ENCODE peak calls at places on chromosomes 1 and 21, in five cellular contexts. T is A549, U is HepG2, I is K562, Q is endothelial cell of umbilical vein. P is an unnamed sample.

GRCh38 chr1:228742535-228742934 is 7.3 kb downstream of the RHOU start:
- DNase-seq in U (no peak), T (no peak), I (no peak), Q (no peak), P (no peak)

GRCh38 chr21:28513450-28513849 is 479.2 kb downstream of the LTN1 start:
- DNase-seq in I (no peak), Q (no peak), T (no peak), U (no peak), P (no peak)

GRCh38 chr1:30776097-30777059 is 18.8 kb upstream of the LAPTM5 start:
- DNase-seq in U (no peak), T (no peak), Q (no peak), I (no peak), P (no peak)

GRCh38 chr1:10897321-10897980 is 101.0 kb upstream of the CASZ1 start:
- DNase-seq in I (no peak), U (no peak), T (no peak), Q (no peak), P (no peak)

GRCh38 chr1:176826265-176826664 is 338.2 kb downstream of the ASTN1 start:
- DNase-seq in Q (no peak), I (no peak), U (no peak), T (no peak), P (no peak)

GRCh38 chr21:32604484-32604883 is 7.7 kb downstream of the CFAP298 start:
- DNase-seq in I (no peak), T (no peak), Q (no peak), U (no peak), P (peak; percentile 78)

GRCh38 chr1:43655953-43656352 is 6.0 kb downstream of the KDM4A start:
- DNase-seq in I (no peak), T (no peak), Q (no peak), U (no peak), P (no peak)

GRCh38 chr21:45320261-45320990 is 32.7 kb upstream of the POFUT2 start:
- DNase-seq in T (no peak), Q (no peak), I (no peak), U (no peak), P (no peak)

GRCh38 chr21:19122371-19122770 is 718.8 kb upstream of the TMPRSS15 start:
- DNase-seq in T (no peak), I (no peak), U (no peak), Q (no peak), P (no peak)

GRCh38 chr1:200006711-200007110 is 20.8 kb upstream of the NR5A2 start:
- DNase-seq in I (no peak), Q (no peak), U (no peak), T (no peak), P (no peak)

GRCh38 chr1:39173995-39174380 is 30.5 kb upstream of the MACF1 start:
- DNase-seq in Q (no peak), U (no peak), T (no peak), I (no peak), P (no peak)

GRCh38 chr1:29240400-29240837 is 4.1 kb downstream of the PTPRU start:
- DNase-seq in Q (no peak), T (no peak), I (no peak), U (no peak), P (peak; percentile 70)

GRCh38 chr21:31284797-31285397 is 59.2 kb downstream of the TIAM1 start:
- DNase-seq in T (no peak), I (no peak), Q (no peak), U (no peak), P (no peak)

GRCh38 chr1:4726620-4727341 is 72.4 kb downstream of the AJAP1 start:
- DNase-seq in I (no peak), U (no peak), Q (no peak), T (no peak), P (no peak)

GRCh38 chr1:193740762-193741161 is 554.3 kb upstream of the B3GALT2 start:
- DNase-seq in I (no peak), Q (no peak), T (no peak), U (no peak), P (no peak)

GRCh38 chr21:45256021-45256911 is 31.4 kb downstream of the POFUT2 start:
- DNase-seq in I (no peak), Q (no peak), T (no peak), U (no peak), P (peak; percentile 47)

GRCh38 chr1:205267306-205267902 is 39.7 kb downstream of the TMCC2 start:
- DNase-seq in I (peak; percentile 79), U (no peak), Q (no peak), T (no peak), P (no peak)

GRCh38 chr1:154624756-154625643 is 17.0 kb upstream of the ADAR start:
- DNase-seq in I (no peak), T (no peak), Q (no peak), U (no peak), P (no peak)

GRCh38 chr1:230426246-230427101 is at the start of gene PGBD5:
- DNase-seq in I (peak; percentile 96), Q (peak; percentile 58), U (peak; percentile 41), T (peak; percentile 52), P (peak; percentile 38)

GRCh38 chr1:5331101-5331500 is 661.1 kb downstream of the NPHP4 start:
- DNase-seq in T (no peak), U (no peak), I (no peak), Q (no peak), P (no peak)

GRCh38 chr1:246067432-246068021 is 439.6 kb downstream of the SMYD3 start:
- DNase-seq in U (no peak), Q (no peak), I (no peak), T (no peak), P (no peak)

GRCh38 chr1:43622901-43623780 is 26.8 kb upstream of the KDM4A start:
- DNase-seq in Q (no peak), I (no peak), T (no peak), U (no peak), P (no peak)

GRCh38 chr1:12338017-12338416 is 108.2 kb downstream of the VPS13D start:
- DNase-seq in I (no peak), T (no peak), U (no peak), Q (no peak), P (no peak)

GRCh38 chr1:215606564-215607168 is 39.6 kb downstream of the KCTD3 start:
- DNase-seq in I (peak; percentile 23), Q (no peak), U (no peak), T (no peak), P (no peak)

GRCh38 chr1:11062965-11063401 is 3.2 kb upstream of the SRM start:
- DNase-seq in Q (no peak), T (no peak), U (no peak), I (no peak), P (no peak)

GRCh38 chr1:42152119-42152518 is 1.1 kb upstream of the GUCA2B start:
- DNase-seq in U (no peak), T (peak; percentile 34), Q (no peak), I (no peak), P (no peak)

GRCh38 chr1:27522148-27522859 is 32.3 kb upstream of the WASF2 start:
- DNase-seq in U (peak; percentile 67), I (no peak), Q (peak; percentile 27), T (no peak), P (no peak)
- H3K4me3 ChIP-seq in U (peak overlapping the region; percentile 43), I (no peak overlapping the region), Q (no peak overlapping the region), T (no peak overlapping the region), P (no peak overlapping the region)

DNA sequence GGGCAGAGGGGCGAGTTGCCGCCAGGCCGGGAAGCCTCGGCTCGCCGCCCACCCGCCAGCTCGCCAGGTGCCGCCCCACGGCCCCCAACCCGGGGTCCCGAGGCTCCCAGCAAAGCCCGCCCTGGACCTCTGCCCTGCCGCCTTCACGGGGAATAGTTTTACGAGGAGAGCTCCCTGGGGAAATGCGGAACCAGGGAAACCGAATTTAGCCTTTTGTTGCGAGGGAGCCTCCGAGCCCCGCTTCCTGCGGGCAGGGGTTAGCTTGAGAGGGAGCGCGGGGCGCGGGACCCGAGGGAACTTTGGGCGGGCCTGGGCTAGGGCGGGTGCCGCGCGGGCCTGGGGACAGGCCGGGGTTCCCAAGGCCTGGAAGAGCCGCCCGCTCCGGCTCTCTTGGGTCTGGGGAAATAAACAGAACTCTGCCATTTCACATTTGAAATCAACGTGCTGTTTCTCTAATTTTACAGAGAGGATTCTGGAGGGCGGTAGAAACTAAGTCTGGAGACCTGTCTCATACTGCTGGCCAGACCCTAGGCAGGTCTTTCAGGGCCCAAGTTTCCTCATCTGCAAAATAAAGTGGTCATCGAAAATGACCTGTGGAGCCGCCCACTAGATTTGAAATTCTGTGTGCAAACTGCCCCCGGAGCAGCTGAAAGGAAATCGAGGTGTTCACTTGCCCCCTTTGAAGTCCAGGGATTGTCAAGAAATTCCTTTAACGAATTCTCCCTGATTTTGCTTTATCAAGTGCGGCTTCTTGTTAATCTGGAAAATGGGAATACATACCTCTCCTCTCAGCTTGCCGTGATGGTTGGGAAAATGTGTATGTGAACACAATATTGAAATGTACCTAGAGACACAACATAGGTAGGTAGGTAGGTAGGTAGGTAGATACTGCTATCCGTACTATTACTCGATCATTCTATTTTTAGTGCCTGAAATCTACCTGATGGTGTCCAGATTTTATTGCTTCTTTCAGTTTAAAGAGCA is 747 bp upstream of the GLUL start:
- DNase-seq in U (no peak), T (no peak), Q (no peak), I (no peak), P (no peak)
- TF ChIP-seq JUN in U (no peak), T (no peak), Q (no peak), I (no peak), P (no peak)

GRCh38 chr1:201020647-201021332 is 2.7 kb downstream of the KIF21B start:
- DNase-seq in I (peak; percentile 75), T (peak; percentile 41), Q (no peak), U (no peak), P (peak; percentile 66)

GRCh38 chr1:201022178-201022823 is 1.2 kb downstream of the KIF21B start:
- DNase-seq in T (no peak), U (no peak), Q (no peak), I (no peak), P (no peak)

GRCh38 chr1:201020040-201020591 is 3.4 kb downstream of the KIF21B start:
- DNase-seq in U (peak; percentile 33), I (peak; percentile 56), T (no peak), Q (no peak), P (no peak)

GRCh38 chr1:201022824-201023516 is 544 bp downstream of the KIF21B start:
- DNase-seq in Q (no peak), I (no peak), T (no peak), U (no peak), P (peak; percentile 72)

DNA sequence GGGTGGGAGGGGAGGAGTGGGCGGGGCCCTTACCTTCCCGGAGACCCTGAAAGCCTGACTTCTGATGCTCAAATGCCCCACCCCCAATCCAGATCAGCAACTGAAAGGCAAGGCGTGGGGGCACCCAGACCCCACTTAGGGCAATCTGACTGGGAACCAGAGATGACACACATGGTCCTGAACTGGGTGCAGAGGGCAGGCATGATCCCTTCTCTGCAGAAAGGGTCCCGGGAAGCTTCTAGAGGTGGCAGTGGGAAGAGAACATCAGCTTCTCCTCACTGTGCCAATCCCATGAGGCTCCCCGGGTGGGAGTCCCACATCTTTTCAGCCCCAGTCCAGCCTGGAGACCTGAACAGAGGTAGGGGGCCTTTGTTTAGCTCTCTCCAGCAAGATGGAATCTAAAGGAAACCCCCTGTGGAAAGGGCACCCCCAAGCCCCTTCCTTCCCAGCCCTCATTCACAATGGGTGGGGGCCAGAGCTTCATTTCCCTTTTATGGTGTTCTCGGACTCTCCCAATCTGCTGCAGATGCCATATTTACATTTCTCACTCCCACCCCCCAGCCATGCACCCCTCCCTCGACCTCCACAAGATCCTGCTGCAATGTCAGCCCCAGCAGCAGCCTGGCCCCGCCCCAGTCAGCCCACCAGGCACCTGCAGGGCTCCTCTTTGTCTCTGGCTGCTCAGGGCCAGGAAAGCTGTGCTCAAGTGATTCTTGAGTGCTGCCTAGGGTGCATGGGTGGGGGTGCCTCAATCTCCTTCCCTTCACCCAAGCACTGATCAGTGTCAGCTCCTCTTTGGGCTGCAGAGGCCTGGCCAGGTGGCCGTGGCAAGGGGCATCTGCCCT is 2.0 kb downstream of the KIF21B start:
- DNase-seq in I (no peak), T (no peak), U (no peak), Q (no peak), P (no peak)
- H3K4me3 ChIP-seq in I (no peak overlapping the region), T (peak overlapping the region; percentile 76), U (no peak overlapping the region), Q (no peak overlapping the region), P (peak overlapping the region; percentile 84)

GRCh38 chr1:170010443-170010842 is 64.1 kb downstream of the KIFAP3 start:
- DNase-seq in I (peak; percentile 14), T (peak; percentile 54), Q (peak; percentile 48), U (peak; percentile 44), P (no peak)
- TF ChIP-seq JUN in I (no peak), T (no peak), Q (no peak), U (no peak), P (no peak)